ENCODE peak calls at places on chromosomes 13 and 19, in eight cellular contexts. Z is upper lobe of right lung; W is tibial artery; N is mammary epithelial cell; A is CD8-positive, alpha-beta T cell; J is body of pancreas; S is heart right ventricle; O is SK-N-SH. G is an unnamed sample. For H3K4me1, the result is how much of the 10 kb centered on the place peaks cover.

GRCh38 chr19:17532116-17532515 is 20.7 kb downstream of the PGLS start:
- DNase-seq in J (no peak), W (no peak), S (no peak), O (no peak), N (no peak), A (no peak), Z (no peak), G (no peak)

GRCh38 chr19:54208784-54209057 is 8.1 kb downstream of the RPS9 start:
- DNase-seq in W (no peak), A (no peak), N (no peak), J (no peak), S (no peak), Z (no peak), O (no peak), G (no peak)

GRCh38 chr19:10420444-10421239 is at the start of gene PDE4A:
- DNase-seq in N (peak), W (no peak), O (peak), A (no peak), S (no peak), Z (no peak), J (no peak), G (no peak)

GRCh38 chr19:7294571-7295212 is 478 bp upstream of the INSR start:
- DNase-seq in S (peak), A (no peak), N (peak), W (peak), J (peak), O (peak), Z (peak), G (peak)

GRCh38 chr19:33293255-33294057 is 8.9 kb downstream of the CEBPA start:
- DNase-seq in A (no peak), N (peak), O (no peak), S (no peak), Z (peak), W (no peak), J (peak), G (peak)

GRCh38 chr19:45640849-45641273 is 1.7 kb upstream of the EML2 start:
- DNase-seq in Z (peak), N (peak), W (no peak), A (no peak), S (peak), O (no peak), J (no peak), G (peak)

GRCh38 chr13:22002893-22003292 is 332.0 kb downstream of the FGF9 start:
- DNase-seq in S (no peak), W (no peak), N (no peak), O (no peak), A (no peak), Z (no peak), J (no peak), G (no peak)

GRCh38 chr13:109840201-109840892 is 54.0 kb upstream of the IRS2 start:
- DNase-seq in W (no peak), Z (no peak), J (no peak), S (no peak), O (no peak), N (peak), A (no peak), G (no peak)

GRCh38 chr19:46813570-46814358 is 25.4 kb upstream of the SLC1A5 start:
- DNase-seq in O (no peak), A (no peak), J (peak), Z (peak), S (peak), N (no peak), W (peak), G (peak)

GRCh38 chr19:47469419-47469700 is 2.3 kb downstream of the SLC8A2 start:
- DNase-seq in A (no peak), Z (no peak), J (no peak), O (no peak), W (no peak), S (no peak), N (no peak), G (no peak)

GRCh38 chr19:5439452-5439851 is 15.8 kb upstream of the ZNRF4 start:
- DNase-seq in N (no peak), W (no peak), A (no peak), O (no peak), Z (no peak), S (no peak), J (no peak), G (no peak)

GRCh38 chr13:22499919-22500318 is 680.9 kb upstream of the SGCG start:
- DNase-seq in O (no peak), W (no peak), J (no peak), A (no peak), N (no peak), S (no peak), Z (no peak), G (no peak)

GRCh38 chr13:42548731-42549554 is 25.0 kb upstream of the TNFSF11 start:
- DNase-seq in W (no peak), Z (no peak), J (peak), O (no peak), A (no peak), S (no peak), N (no peak), G (no peak)

DNA sequence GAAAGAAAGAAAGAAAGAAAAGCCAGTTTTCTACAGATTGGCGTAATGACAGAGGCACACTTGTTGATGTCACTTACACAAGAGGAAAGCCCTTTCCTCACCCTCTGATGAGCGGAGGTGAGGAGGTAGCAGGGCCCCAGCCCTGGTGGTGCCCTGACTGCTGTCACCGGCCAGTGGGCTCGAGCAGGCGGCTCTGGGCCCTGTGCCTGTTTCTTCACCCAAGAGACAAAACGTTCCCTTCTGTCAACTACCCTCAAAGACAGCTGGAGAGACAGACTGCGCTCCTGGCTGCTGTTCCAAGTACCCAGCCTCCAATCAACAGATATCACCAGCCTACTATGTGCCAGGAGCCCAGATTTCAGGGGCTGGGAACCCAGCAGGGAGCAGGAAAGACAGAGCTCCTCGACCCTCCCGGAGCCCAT is 10.1 kb downstream of the EPS15L1 start:
- DNase-seq in Z (no peak), S (peak), W (no peak), N (no peak), J (no peak), A (no peak), O (no peak), G (no peak)
- H3K4me1 ChIP-seq in Z (under half), S (half or more), W (under half), N (under half), J (under half), A (under half), O (under half), G (under half)

GRCh38 chr13:34405410-34405809 is 536.7 kb upstream of the NBEA start:
- DNase-seq in O (no peak), N (no peak), Z (no peak), J (no peak), A (no peak), S (no peak), W (no peak), G (no peak)

DNA sequence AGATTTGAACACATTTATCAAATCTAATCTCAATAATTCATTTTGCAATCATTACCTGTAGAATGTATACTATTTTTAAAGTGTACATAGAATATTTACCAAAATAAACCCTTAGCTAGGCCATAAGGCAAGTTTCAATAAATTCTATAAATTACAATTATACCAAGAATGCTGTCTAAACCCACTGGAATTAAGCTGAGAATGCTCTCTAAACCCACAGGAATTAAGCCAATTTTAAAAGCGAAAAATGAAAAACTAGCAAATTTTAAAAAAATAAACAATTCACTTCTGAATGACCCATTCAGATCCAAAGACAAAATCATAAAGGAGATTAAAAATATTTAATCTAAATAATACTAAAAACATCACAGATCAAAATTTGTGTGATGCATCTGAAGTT is 540.3 kb upstream of the NBEA start:
- DNase-seq in S (no peak), A (no peak), O (no peak), N (no peak), Z (no peak), J (no peak), W (no peak), G (no peak)
- TF ChIP-seq CTCF in S (no peak), A (no peak), O (no peak), N (no peak), Z (no peak), J (no peak), W (no peak), G (no peak)

GRCh38 chr19:43695985-43696729 is 19.7 kb upstream of the IRGC start:
- DNase-seq in S (no peak), A (no peak), N (no peak), Z (no peak), O (no peak), W (no peak), J (no peak), G (no peak)

GRCh38 chr19:43697295-43697694 is 18.6 kb upstream of the IRGC start:
- DNase-seq in A (no peak), O (no peak), Z (no peak), W (no peak), J (no peak), N (no peak), S (no peak), G (no peak)

GRCh38 chr19:43700368-43701015 is 15.4 kb upstream of the IRGC start:
- DNase-seq in A (no peak), N (peak), Z (no peak), S (peak), W (peak), J (peak), O (no peak), G (peak)

GRCh38 chr19:43704002-43704705 is 11.7 kb upstream of the IRGC start:
- DNase-seq in W (no peak), O (no peak), J (no peak), A (no peak), Z (no peak), S (no peak), N (no peak), G (no peak)

DNA sequence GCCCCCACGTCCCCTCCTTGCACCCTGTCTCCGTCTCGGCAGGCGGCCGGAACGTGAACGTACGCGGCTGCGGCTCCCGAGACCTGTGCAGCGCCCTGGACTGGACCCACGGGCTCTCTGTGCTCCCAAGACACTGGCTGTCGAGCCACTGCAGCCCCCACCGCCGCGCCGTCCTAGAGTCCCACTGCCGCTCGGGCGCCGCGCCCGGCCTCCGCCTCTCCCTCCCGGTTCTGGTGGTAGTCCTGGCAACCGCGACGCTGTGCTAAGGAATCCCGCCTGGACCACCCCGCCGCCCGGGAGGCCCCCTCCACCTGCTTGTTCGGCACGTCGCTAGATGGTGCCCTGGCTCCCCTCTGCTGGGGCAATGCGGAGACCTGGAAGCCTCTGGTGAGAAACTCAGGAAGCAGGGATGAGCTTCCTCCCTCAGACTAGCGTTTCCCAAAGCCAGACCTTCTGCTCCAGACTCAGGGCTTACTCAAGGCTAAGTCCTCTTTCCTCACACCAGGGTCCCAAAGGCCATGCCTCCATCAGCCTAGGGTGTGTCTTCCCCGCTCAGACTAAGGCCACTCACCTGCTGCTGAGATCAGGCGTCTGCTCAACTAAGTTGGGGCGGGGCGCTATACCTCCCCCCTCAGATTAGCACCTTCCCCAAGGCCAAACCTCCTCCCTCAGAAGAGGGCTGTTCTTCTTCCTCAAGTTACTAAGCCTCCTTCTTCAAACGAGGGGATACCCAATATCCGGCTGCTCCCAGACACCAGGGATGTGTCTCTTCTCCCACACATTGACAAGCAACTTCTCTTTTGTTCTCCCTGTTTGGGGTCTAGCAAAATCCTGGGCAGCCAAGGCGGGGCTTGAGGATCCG is 16.1 kb upstream of the IRGC start:
- DNase-seq in A (no peak), N (no peak), Z (peak), J (peak), S (peak), O (peak), W (no peak), G (peak)
- H3K27ac ChIP-seq in A (no peak), N (no peak), Z (peak), J (no peak), S (peak), O (peak), W (no peak), G (peak)

GRCh38 chr19:1844536-1845515 is 3.5 kb downstream of the REXO1 start:
- DNase-seq in W (no peak), J (no peak), N (no peak), A (no peak), Z (no peak), O (no peak), S (no peak), G (no peak)
- H3K4me1 ChIP-seq in W (half or more), J (half or more), N (under half), A (half or more), Z (half or more), O (under half), S (half or more), G (half or more)

GRCh38 chr19:56332695-56333094 is 18.1 kb upstream of the ZSCAN5A start:
- DNase-seq in S (no peak), J (no peak), W (no peak), A (no peak), O (no peak), Z (no peak), N (no peak), G (no peak)
- TF ChIP-seq CTCF in S (no peak), J (no peak), W (no peak), A (no peak), O (no peak), Z (no peak), N (no peak), G (no peak)

GRCh38 chr19:39829702-39830275 is 4.2 kb downstream of the DYRK1B start:
- DNase-seq in O (no peak), N (no peak), Z (no peak), W (no peak), J (no peak), A (no peak), S (no peak), G (no peak)

GRCh38 chr19:39828015-39828633 is 5.8 kb downstream of the DYRK1B start:
- DNase-seq in N (no peak), A (no peak), Z (no peak), S (no peak), O (no peak), W (no peak), J (no peak), G (no peak)

GRCh38 chr19:39830406-39830805 is 3.6 kb downstream of the DYRK1B start:
- DNase-seq in W (no peak), S (no peak), N (no peak), O (no peak), J (no peak), Z (no peak), A (no peak), G (no peak)

GRCh38 chr19:39827216-39827615 is 6.7 kb downstream of the DYRK1B start:
- DNase-seq in J (no peak), W (no peak), N (no peak), Z (no peak), A (no peak), S (no peak), O (no peak), G (no peak)

DNA sequence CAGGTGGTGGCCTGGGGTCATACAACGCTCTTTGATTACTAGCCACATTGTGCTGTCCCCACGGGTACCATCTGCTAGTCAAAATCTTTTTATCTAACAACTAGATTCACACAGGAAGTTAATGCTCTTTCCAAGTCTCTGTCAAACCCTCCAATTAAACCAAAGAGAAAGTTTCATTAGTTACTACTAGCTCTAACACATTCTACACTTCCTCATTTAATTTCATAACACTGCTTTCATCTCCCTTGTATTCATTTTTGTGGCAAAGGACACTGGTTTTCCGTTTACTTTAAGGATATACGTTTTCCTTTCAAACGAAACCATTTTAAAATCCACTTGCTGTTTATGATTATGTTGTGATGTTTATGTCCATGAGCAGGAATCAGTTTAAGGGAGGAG is 5.3 kb downstream of the DYRK1B start:
- DNase-seq in J (no peak), O (no peak), S (no peak), Z (no peak), A (no peak), N (no peak), W (no peak), G (no peak)
- H3K27ac ChIP-seq in J (no peak), O (no peak), S (no peak), Z (no peak), A (no peak), N (no peak), W (no peak), G (no peak)

GRCh38 chr19:38838986-38839761 is 7.6 kb upstream of the ECH1 start:
- DNase-seq in N (peak), A (no peak), J (no peak), O (no peak), W (no peak), S (no peak), Z (no peak), G (no peak)
- H3K4me1 ChIP-seq in N (half or more), A (under half), J (half or more), O (half or more), W (under half), S (under half), Z (under half), G (under half)

DNA sequence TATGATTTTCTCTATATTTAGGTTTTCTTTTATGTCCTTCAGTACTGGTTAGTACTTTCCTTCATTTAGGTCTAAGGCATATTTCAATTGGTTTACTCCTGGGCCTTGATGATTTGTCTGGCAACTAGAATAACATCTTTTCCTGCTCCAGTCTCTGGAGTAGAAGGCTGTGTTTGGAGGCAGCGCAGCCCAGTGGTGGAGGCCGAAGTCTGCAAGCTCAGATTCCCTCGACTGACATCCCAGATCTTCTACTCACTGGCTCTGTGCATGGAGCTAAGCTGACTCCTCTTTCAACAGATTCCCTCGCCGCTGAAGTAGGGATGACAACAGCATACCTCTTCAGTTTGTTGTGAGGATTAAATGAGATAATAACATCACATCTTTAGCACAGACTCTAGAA is 141.0 kb downstream of the RAP2A start:
- DNase-seq in N (peak), J (peak), S (peak), W (no peak), A (no peak), Z (no peak), O (no peak), G (no peak)
- TF ChIP-seq CTCF in N (peak), J (no peak), S (peak), W (no peak), A (no peak), Z (peak), O (peak), G (peak)

GRCh38 chr19:58401825-58402433 is 6.5 kb downstream of the RNF225 start:
- DNase-seq in S (no peak), A (no peak), Z (no peak), J (no peak), O (no peak), W (no peak), N (no peak), G (no peak)
- H3K27ac ChIP-seq in S (no peak), A (peak), Z (peak), J (peak), O (peak), W (peak), N (peak), G (peak)

GRCh38 chr19:34363094-34363493 is 1.9 kb upstream of the GPI start:
- DNase-seq in W (no peak), S (no peak), N (no peak), A (no peak), O (no peak), Z (no peak), J (no peak), G (no peak)
- H3K4me1 ChIP-seq in W (under half), S (under half), N (under half), A (under half), O (under half), Z (under half), J (under half), G (under half)

G was measured in lower lobe of right lung.